ENCODE peak calls at places on chromosomes 11 and 22, in seven cellular contexts. B is fibroblast of mammary gland, Z is HFFc6, A is AG04449, F is HCT116, I is mesothelial cell of epicardium, L is progenitor cell of endocrine pancreas. N is an unnamed sample.

GRCh38 chr22:37428649-37429586 is 1.6 kb upstream of the ELFN2 start:
- DNase-seq in B (peak; percentile 56), Z (no peak), A (no peak), F (peak; percentile 37), I (peak; percentile 53), L (peak; percentile 66), N (no peak)

GRCh38 chr22:24506802-24507438 is 11.8 kb downstream of the UPB1 start:
- DNase-seq in B (peak; percentile 46), Z (peak; percentile 23), A (no peak), F (no peak), I (no peak), L (no peak), N (no peak)

GRCh38 chr22:44523981-44524759 is 26.1 kb upstream of the RTL6 start:
- DNase-seq in B (peak; percentile 93), Z (peak; percentile 85), A (peak; percentile 87), F (no peak), I (no peak), L (no peak), N (no peak)

GRCh38 chr22:38843716-38844660 is at the start of gene NPTXR:
- DNase-seq in B (no peak), Z (peak; percentile 13), A (no peak), F (no peak), I (peak; percentile 51), L (peak; percentile 40), N (peak; percentile 36)

GRCh38 chr11:44016129-44016528 is 31.7 kb upstream of the ACCSL start:
- DNase-seq in B (peak; percentile 94), Z (peak; percentile 57), A (peak; percentile 53), F (no peak), I (no peak), L (no peak), N (peak; percentile 48)

GRCh38 chr11:34512810-34513673 is 552 bp downstream of the ELF5 start:
- DNase-seq in B (peak; percentile 43), Z (peak; percentile 57), A (no peak), F (peak; percentile 62), I (no peak), L (peak; percentile 49), N (peak; percentile 15)

GRCh38 chr11:31977343-31977742 is 113.5 kb upstream of the RCN1 start:
- DNase-seq in B (no peak), Z (no peak), A (no peak), F (no peak), I (no peak), L (no peak), N (no peak)

GRCh38 chr22:34880667-34881066 is 185.3 kb upstream of the ISX start:
- DNase-seq in B (no peak), Z (no peak), A (no peak), F (no peak), I (no peak), L (no peak), N (no peak)

GRCh38 chr11:15967166-15967565 is 389.2 kb downstream of the SOX6 start:
- DNase-seq in B (peak; percentile 31), Z (no peak), A (no peak), F (no peak), I (no peak), L (no peak), N (no peak)

GRCh38 chr11:47060807-47061206 is 115.9 kb downstream of the ARFGAP2 start:
- DNase-seq in B (peak; percentile 29), Z (peak; percentile 20), A (no peak), F (no peak), I (no peak), L (no peak), N (no peak)

GRCh38 chr11:39367526-39367925 is 2091.9 kb downstream of the LRRC4C start:
- DNase-seq in B (no peak), Z (no peak), A (no peak), F (no peak), I (no peak), L (no peak), N (no peak)

GRCh38 chr11:117887431-117888139 is 11.1 kb upstream of the FXYD6 start:
- DNase-seq in B (no peak), Z (no peak), A (no peak), F (no peak), I (no peak), L (no peak), N (no peak)

GRCh38 chr11:79060534-79060933 is 380.3 kb downstream of the TENM4 start:
- DNase-seq in B (peak; percentile 17), Z (no peak), A (no peak), F (no peak), I (no peak), L (no peak), N (no peak)

GRCh38 chr11:101321222-101321621 is 191.6 kb upstream of the PGR start:
- DNase-seq in B (no peak), Z (no peak), A (no peak), F (no peak), I (no peak), L (no peak), N (no peak)

GRCh38 chr22:27216444-27216843 is 559.1 kb downstream of the MIAT start:
- DNase-seq in B (no peak), Z (no peak), A (no peak), F (no peak), I (no peak), L (no peak), N (no peak)

DNA sequence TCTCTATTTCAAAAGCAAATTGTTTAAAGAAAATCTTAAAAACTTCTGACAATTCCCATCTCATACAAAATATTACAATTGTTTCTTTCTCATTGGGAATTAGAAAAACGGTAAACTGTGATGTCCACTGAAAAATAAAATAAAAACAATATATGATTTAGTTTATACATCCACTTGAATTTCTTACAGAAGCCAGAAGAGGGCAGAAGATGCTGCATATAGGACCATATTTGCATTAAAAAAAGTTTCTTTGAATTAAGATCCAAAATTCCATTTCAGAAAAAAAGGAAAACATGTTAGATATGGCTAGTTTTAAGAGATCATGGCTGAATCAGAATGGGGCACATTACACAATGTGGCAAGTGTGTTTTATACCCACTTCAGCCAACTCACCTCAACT is 39.3 kb upstream of the LRRC4C start:
- DNase-seq in B (peak; percentile 8), Z (peak; percentile 17), A (no peak), F (no peak), I (no peak), L (no peak), N (no peak)
- TF ChIP-seq CTCF in B (peak; percentile 34), Z (peak; percentile 73), A (peak; percentile 23), F (no peak), I (peak; percentile 68), L (peak; percentile 69), N (no peak)

GRCh38 chr11:75668508-75669297 is at the start of gene MAP6:
- DNase-seq in B (no peak), Z (no peak), A (no peak), F (no peak), I (no peak), L (no peak), N (no peak)

GRCh38 chr11:75667831-75668507 is 869 bp downstream of the MAP6 start:
- DNase-seq in B (peak; percentile 20), Z (peak; percentile 17), A (no peak), F (no peak), I (peak; percentile 50), L (peak; percentile 56), N (no peak)

GRCh38 chr11:75664366-75664765 is 4.5 kb downstream of the MAP6 start:
- DNase-seq in B (no peak), Z (no peak), A (no peak), F (no peak), I (no peak), L (no peak), N (no peak)

GRCh38 chr11:75665126-75665525 is 3.7 kb downstream of the MAP6 start:
- DNase-seq in B (no peak), Z (no peak), A (no peak), F (no peak), I (no peak), L (no peak), N (no peak)

GRCh38 chr11:75667268-75667830 is 1.5 kb downstream of the MAP6 start:
- DNase-seq in B (no peak), Z (no peak), A (no peak), F (no peak), I (no peak), L (no peak), N (no peak)
- TF ChIP-seq CTCF in B (no peak), Z (no peak), A (no peak), F (no peak), I (no peak), L (peak; percentile 25), N (no peak)

GRCh38 chr11:20367313-20367948 is 3.9 kb downstream of the HTATIP2 start:
- DNase-seq in B (peak; percentile 95), Z (peak; percentile 89), A (peak; percentile 65), F (peak; percentile 64), I (no peak), L (no peak), N (peak; percentile 30)

GRCh38 chr11:20372081-20372480 is 8.6 kb downstream of the HTATIP2 start:
- DNase-seq in B (no peak), Z (no peak), A (no peak), F (no peak), I (no peak), L (no peak), N (no peak)

GRCh38 chr11:20364412-20364792 is 888 bp downstream of the HTATIP2 start:
- DNase-seq in B (no peak), Z (no peak), A (no peak), F (no peak), I (no peak), L (no peak), N (no peak)

GRCh38 chr11:20369816-20370215 is 6.3 kb downstream of the HTATIP2 start:
- DNase-seq in B (no peak), Z (no peak), A (no peak), F (no peak), I (no peak), L (no peak), N (no peak)

DNA sequence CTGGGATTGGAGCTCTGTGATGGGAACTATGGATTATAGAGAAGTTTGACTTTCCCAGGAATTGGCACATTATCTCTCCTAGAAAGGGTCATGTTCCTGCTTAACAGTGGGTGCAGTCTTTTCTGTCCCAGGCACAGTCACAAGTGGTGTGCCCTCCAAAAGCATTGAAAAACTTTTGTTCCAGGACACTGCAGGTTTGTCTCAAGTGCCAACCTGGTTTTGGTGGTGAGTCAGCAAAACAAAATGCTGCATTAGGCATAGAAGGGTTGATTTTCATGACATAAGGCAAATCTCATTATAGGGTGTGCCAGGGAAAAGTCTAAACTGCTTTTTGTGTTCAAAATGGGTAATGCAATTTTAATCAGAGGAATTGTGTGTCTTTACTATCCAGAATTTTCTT is 4.9 kb downstream of the HTATIP2 start:
- DNase-seq in B (no peak), Z (no peak), A (no peak), F (no peak), I (no peak), L (no peak), N (no peak)
- TF ChIP-seq CTCF in B (no peak), Z (no peak), A (no peak), F (no peak), I (no peak), L (no peak), N (no peak)

DNA sequence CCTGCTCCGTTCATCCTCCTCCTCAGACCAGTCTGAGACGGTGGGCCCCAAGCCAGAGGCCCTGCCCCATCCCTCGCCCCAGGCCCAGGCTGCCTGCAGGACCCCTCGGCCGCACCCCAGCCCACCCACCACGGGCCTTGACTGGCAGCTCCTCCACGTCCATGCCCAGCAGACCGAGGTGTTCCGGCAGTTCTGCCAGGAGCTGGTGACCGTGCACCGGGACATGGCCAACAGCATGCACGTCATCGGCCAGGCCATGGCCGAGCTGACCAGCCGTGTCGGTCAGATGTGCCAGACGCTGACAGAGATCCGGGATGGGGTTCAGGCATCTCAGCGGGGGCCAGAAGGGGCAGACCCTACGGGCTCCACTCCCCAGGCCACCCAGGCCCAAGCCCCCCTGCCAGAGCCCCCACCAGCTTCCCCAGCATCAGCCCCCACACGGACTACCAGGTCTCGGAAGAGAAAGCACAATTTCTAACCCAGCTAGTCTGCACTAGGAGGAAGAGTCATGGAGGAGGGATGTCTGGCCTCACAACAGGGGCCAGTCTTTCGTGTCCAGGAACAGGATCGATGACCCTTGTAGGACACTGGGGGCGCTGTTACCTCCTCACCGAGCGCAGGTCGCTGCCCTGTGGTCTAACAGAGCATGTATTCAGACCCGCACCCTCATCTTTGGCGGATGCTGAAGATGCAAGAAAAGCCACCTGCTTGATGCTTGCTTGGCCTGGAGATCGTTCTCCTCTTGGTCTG is 66.3 kb downstream of the PRDM11 start:
- DNase-seq in B (no peak), Z (no peak), A (no peak), F (no peak), I (no peak), L (no peak), N (no peak)
- TF ChIP-seq CTCF in B (no peak), Z (no peak), A (no peak), F (no peak), I (no peak), L (peak; percentile 50), N (no peak)